ENCODE peak calls at places on chromosomes 12 and 14, in six cellular contexts. One of them, this sample, is unnamed.

GRCh38 chr14:95472819-95473251 is 43.6 kb downstream of the SYNE3 start:
- DNase-seq in HL-60: no peak
- DNase-seq in tibial artery: no peak
- DNase-seq in HuH-7.5: no peak
- DNase-seq in KBM-7: no peak
- DNase-seq in endothelial cell: no peak
- DNase-seq in this sample: no peak

GRCh38 chr14:93332032-93332852 is 594 bp downstream of the BTBD7 start:
- DNase-seq in HL-60: peak; percentile 27
- DNase-seq in tibial artery: peak; percentile 33
- DNase-seq in HuH-7.5: peak; percentile 43
- DNase-seq in KBM-7: peak; percentile 42
- DNase-seq in endothelial cell: peak; percentile 69
- DNase-seq in this sample: peak; percentile 73

GRCh38 chr12:21656931-21657335 is 709 bp downstream of the LDHB start:
- DNase-seq in HL-60: peak; percentile 58
- DNase-seq in tibial artery: peak; percentile 38
- DNase-seq in HuH-7.5: no peak
- DNase-seq in KBM-7: peak; percentile 62
- DNase-seq in endothelial cell: peak; percentile 19
- DNase-seq in this sample: no peak

GRCh38 chr12:64385468-64385867 is 5.1 kb downstream of the C12orf56 start:
- DNase-seq in HL-60: no peak
- DNase-seq in tibial artery: no peak
- DNase-seq in HuH-7.5: no peak
- DNase-seq in KBM-7: no peak
- DNase-seq in endothelial cell: no peak
- DNase-seq in this sample: no peak

GRCh38 chr12:46858368-46858767 is 32.6 kb upstream of the SLC38A4 start:
- DNase-seq in HL-60: no peak
- DNase-seq in tibial artery: no peak
- DNase-seq in HuH-7.5: no peak
- DNase-seq in KBM-7: no peak
- DNase-seq in endothelial cell: no peak
- DNase-seq in this sample: no peak

GRCh38 chr12:2613674-2614073 is 181.1 kb upstream of the FKBP4 start:
- DNase-seq in HL-60: no peak
- DNase-seq in tibial artery: peak; percentile 55
- DNase-seq in HuH-7.5: no peak
- DNase-seq in KBM-7: no peak
- DNase-seq in endothelial cell: no peak
- DNase-seq in this sample: no peak

GRCh38 chr12:87995581-87996178 is 33.5 kb downstream of the C12orf50 start:
- DNase-seq in HL-60: peak; percentile 63
- DNase-seq in tibial artery: peak; percentile 50
- DNase-seq in HuH-7.5: peak; percentile 34
- DNase-seq in KBM-7: peak; percentile 68
- DNase-seq in endothelial cell: peak; percentile 62
- DNase-seq in this sample: peak; percentile 2

GRCh38 chr14:101463566-101464171 is 97.6 kb upstream of the DIO3 start:
- DNase-seq in HL-60: no peak
- DNase-seq in tibial artery: no peak
- DNase-seq in HuH-7.5: no peak
- DNase-seq in KBM-7: no peak
- DNase-seq in endothelial cell: no peak
- DNase-seq in this sample: no peak

GRCh38 chr12:6821271-6821673 is 349 bp upstream of the GPR162 start:
- DNase-seq in HL-60: peak; percentile 92
- DNase-seq in tibial artery: peak; percentile 80
- DNase-seq in HuH-7.5: no peak
- DNase-seq in KBM-7: peak; percentile 92
- DNase-seq in endothelial cell: peak; percentile 58
- DNase-seq in this sample: no peak

GRCh38 chr12:8827551-8828347 is 5.3 kb downstream of the A2ML1 start:
- DNase-seq in HL-60: no peak
- DNase-seq in tibial artery: no peak
- DNase-seq in HuH-7.5: no peak
- DNase-seq in KBM-7: no peak
- DNase-seq in endothelial cell: no peak
- DNase-seq in this sample: no peak

GRCh38 chr12:120155072-120155471 is 38.5 kb upstream of the RAB35 start:
- DNase-seq in HL-60: no peak
- DNase-seq in tibial artery: no peak
- DNase-seq in HuH-7.5: no peak
- DNase-seq in KBM-7: no peak
- DNase-seq in endothelial cell: no peak
- DNase-seq in this sample: no peak

GRCh38 chr14:94143711-94144110 is 14.3 kb upstream of the IFI27L2 start:
- DNase-seq in HL-60: no peak
- DNase-seq in tibial artery: no peak
- DNase-seq in HuH-7.5: no peak
- DNase-seq in KBM-7: no peak
- DNase-seq in endothelial cell: no peak
- DNase-seq in this sample: no peak

GRCh38 chr12:76646366-76646765 is 86.8 kb upstream of the OSBPL8 start:
- DNase-seq in HL-60: no peak
- DNase-seq in tibial artery: no peak
- DNase-seq in HuH-7.5: no peak
- DNase-seq in KBM-7: no peak
- DNase-seq in endothelial cell: no peak
- DNase-seq in this sample: no peak

This sample was measured in GM06990.